ENCODE peak calls at places on chromosomes 3 and 15, in six cellular contexts. Y, D, X, E, M and Q are unnamed samples. For H3K4me1, the result is how much of the 10 kb centered on the place peaks cover.

GRCh38 chr15:49215768-49216739 is 46.0 kb downstream of the GALK2 start:
- DNase-seq in D (no peak), M (peak), E (no peak), Y (no peak), X (no peak), Q (peak)

GRCh38 chr3:188734395-188734794 is 437.4 kb upstream of the TPRG1 start:
- DNase-seq in D (no peak), Y (no peak), E (no peak), M (no peak), X (no peak), Q (no peak)

GRCh38 chr3:23175361-23176073 is 27.6 kb upstream of the UBE2E2 start:
- DNase-seq in E (no peak), X (no peak), D (no peak), Y (no peak), M (no peak), Q (no peak)

GRCh38 chr3:195696632-195697278 is 24.0 kb upstream of the MUC20 start:
- DNase-seq in Y (no peak), X (no peak), D (no peak), M (no peak), E (no peak), Q (no peak)

GRCh38 chr15:28989239-28989830 is 103.6 kb downstream of the APBA2 start:
- DNase-seq in D (no peak), M (no peak), X (no peak), Y (no peak), E (no peak), Q (no peak)

GRCh38 chr3:131501949-131502348 is 822 bp downstream of the MRPL3 start:
- DNase-seq in Y (peak), D (no peak), X (no peak), M (no peak), E (no peak), Q (no peak)

GRCh38 chr3:48400824-48401433 is 28.9 kb downstream of the FBXW12 start:
- DNase-seq in Y (peak), D (peak), M (peak), E (peak), X (peak), Q (peak)

GRCh38 chr3:31095254-31095653 is 200.8 kb upstream of the GADL1 start:
- DNase-seq in Y (no peak), M (no peak), D (no peak), X (no peak), E (no peak), Q (no peak)

GRCh38 chr3:169600732-169601131 is 62.8 kb downstream of the MECOM start:
- DNase-seq in M (no peak), Y (no peak), D (no peak), X (no peak), E (no peak), Q (no peak)

GRCh38 chr15:39088186-39088585 is 492.7 kb upstream of the THBS1 start:
- DNase-seq in D (no peak), E (no peak), M (no peak), X (no peak), Y (no peak), Q (no peak)

DNA sequence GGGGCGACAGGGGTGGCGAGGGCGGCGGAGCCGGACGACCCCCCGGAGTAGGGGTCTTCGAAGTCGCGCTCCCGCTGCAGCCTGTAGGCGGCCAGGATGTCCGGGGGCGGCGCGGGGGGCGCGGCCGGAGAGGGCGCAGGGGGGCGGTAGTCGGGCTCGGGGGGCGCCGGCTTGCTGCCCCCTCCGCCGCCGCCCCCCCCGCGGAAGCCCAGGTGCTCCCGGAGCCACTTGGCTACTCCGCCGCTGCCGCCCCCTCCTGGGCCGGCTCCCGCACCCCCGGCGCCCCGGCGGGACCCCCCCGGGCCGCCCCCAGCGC is 230 bp downstream of the SHF start:
- DNase-seq in E (no peak), Y (no peak), M (no peak), D (no peak), X (no peak), Q (no peak)
- H3K4me1 ChIP-seq in E (under half), Y (under half), M (under half), D (under half), X (under half), Q (under half)

DNA sequence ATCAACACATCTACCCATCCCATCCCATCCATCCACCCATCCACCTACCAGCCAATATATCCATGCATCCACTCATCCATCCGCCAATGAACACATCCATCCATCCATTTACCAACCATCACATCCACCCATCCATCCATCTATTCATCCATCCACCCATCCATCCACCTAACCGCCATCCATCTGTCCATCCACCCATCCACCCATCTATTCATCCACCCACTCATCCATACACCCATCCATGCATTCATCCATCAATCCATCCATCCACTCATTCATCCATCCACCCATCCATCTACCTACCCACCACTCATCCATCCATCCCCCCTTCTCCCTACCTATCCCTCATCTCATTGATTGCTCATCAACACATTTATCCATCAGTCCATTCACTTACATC is 47.6 kb upstream of the SEC13 start:
- DNase-seq in Y (no peak), X (no peak), E (no peak), M (no peak), D (no peak), Q (no peak)
- H3K4me1 ChIP-seq in Y (under half), X (under half), E (under half), M (under half), D (under half), Q (under half)

GRCh38 chr15:64048766-64049165 is 2.5 kb upstream of the DAPK2 start:
- DNase-seq in D (no peak), M (no peak), X (no peak), Y (no peak), E (no peak), Q (no peak)

GRCh38 chr15:64045774-64046346 is 425 bp downstream of the DAPK2 start:
- DNase-seq in X (no peak), M (no peak), E (no peak), Y (peak), D (no peak), Q (peak)

GRCh38 chr15:64044315-64045105 is 1.8 kb downstream of the DAPK2 start:
- DNase-seq in E (no peak), D (no peak), X (no peak), M (no peak), Y (no peak), Q (peak)

GRCh38 chr15:64046347-64047153 is at the start of gene DAPK2:
- DNase-seq in E (peak), X (no peak), Y (peak), M (peak), D (peak), Q (peak)

GRCh38 chr15:64045106-64045435 is 1.2 kb downstream of the DAPK2 start:
- DNase-seq in X (no peak), Y (no peak), E (no peak), D (no peak), M (no peak), Q (no peak)
- H3K4me1 ChIP-seq in X (under half), Y (under half), E (under half), D (under half), M (under half), Q (under half)

DNA sequence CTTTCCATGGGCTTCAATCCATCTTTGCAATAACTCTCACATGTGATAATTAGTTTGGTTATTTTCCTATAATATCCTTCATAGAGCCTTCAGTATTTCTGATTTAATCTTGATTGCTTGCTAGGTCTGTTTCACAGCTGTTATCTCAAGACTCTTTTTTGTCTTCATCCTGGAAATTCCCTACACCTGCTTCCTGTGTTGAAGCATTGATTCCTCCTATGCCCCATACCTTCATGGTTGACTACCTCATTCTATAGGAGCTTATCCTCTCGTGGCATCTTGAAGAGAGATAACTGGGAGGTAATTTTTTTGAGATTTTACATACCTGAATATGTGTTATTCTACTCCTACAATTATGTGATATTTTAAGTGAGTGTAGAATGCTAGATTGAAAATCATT is 26.7 kb downstream of the PIK3CA start:
- DNase-seq in X (no peak), D (no peak), M (no peak), E (no peak), Y (no peak), Q (no peak)
- H3K4me1 ChIP-seq in X (under half), D (under half), M (under half), E (under half), Y (under half), Q (under half)